ENCODE peak calls at places on chromosomes 6 and 20, in eight cellular contexts. One of them, this sample, is unnamed.
A peak's percentile ranks its signal among the peaks of the same experiment; 100 is the strongest.

GRCh38 chr20:41005361-41005729 is 23.3 kb upstream of the TOP1 start:
- DNase-seq in neural progenitor cell: no peak
- DNase-seq in hepatocyte: peak; percentile 86
- DNase-seq in naive thymus-derived CD4-positive, alpha-beta T cell: no peak
- DNase-seq in neuronal stem cell: no peak
- DNase-seq in CD8-positive, alpha-beta T cell: no peak
- DNase-seq in tibial artery: peak; percentile 90
- DNase-seq in heart left ventricle: peak; percentile 86
- DNase-seq in this sample: peak; percentile 89

GRCh38 chr6:105545947-105546710 is 143.2 kb upstream of the PREP start:
- DNase-seq in neural progenitor cell: no peak
- DNase-seq in hepatocyte: peak; percentile 44
- DNase-seq in naive thymus-derived CD4-positive, alpha-beta T cell: no peak
- DNase-seq in neuronal stem cell: no peak
- DNase-seq in CD8-positive, alpha-beta T cell: no peak
- DNase-seq in tibial artery: no peak
- DNase-seq in heart left ventricle: no peak
- DNase-seq in this sample: peak; percentile 19

GRCh38 chr6:162706236-162706635 is 21.3 kb downstream of the PRKN start:
- DNase-seq in neural progenitor cell: no peak
- DNase-seq in hepatocyte: no peak
- DNase-seq in naive thymus-derived CD4-positive, alpha-beta T cell: no peak
- DNase-seq in neuronal stem cell: no peak
- DNase-seq in CD8-positive, alpha-beta T cell: no peak
- DNase-seq in tibial artery: peak; percentile 69
- DNase-seq in heart left ventricle: peak; percentile 82
- DNase-seq in this sample: no peak

GRCh38 chr6:38688579-38689087 is 14.3 kb downstream of the GLO1 start:
- DNase-seq in neural progenitor cell: peak; percentile 32
- DNase-seq in hepatocyte: no peak
- DNase-seq in naive thymus-derived CD4-positive, alpha-beta T cell: no peak
- DNase-seq in neuronal stem cell: no peak
- DNase-seq in CD8-positive, alpha-beta T cell: no peak
- DNase-seq in tibial artery: no peak
- DNase-seq in heart left ventricle: peak; percentile 45
- DNase-seq in this sample: no peak

GRCh38 chr6:28606424-28607391 is 81.0 kb downstream of the GPX5 start:
- DNase-seq in neural progenitor cell: peak; percentile 86
- DNase-seq in hepatocyte: peak; percentile 83
- DNase-seq in naive thymus-derived CD4-positive, alpha-beta T cell: no peak
- DNase-seq in neuronal stem cell: peak; percentile 57
- DNase-seq in CD8-positive, alpha-beta T cell: no peak
- DNase-seq in tibial artery: no peak
- DNase-seq in heart left ventricle: no peak
- DNase-seq in this sample: peak; percentile 78

GRCh38 chr6:111872521-111873177 is 603 bp downstream of the FYN start:
- DNase-seq in neural progenitor cell: peak; percentile 77
- DNase-seq in hepatocyte: peak; percentile 61
- DNase-seq in naive thymus-derived CD4-positive, alpha-beta T cell: peak; percentile 48
- DNase-seq in neuronal stem cell: peak; percentile 49
- DNase-seq in CD8-positive, alpha-beta T cell: peak; percentile 73
- DNase-seq in tibial artery: peak; percentile 69
- DNase-seq in heart left ventricle: peak; percentile 45
- DNase-seq in this sample: peak; percentile 52

GRCh38 chr6:83536034-83536646 is 23.8 kb downstream of the PRSS35 start:
- DNase-seq in neural progenitor cell: peak; percentile 72
- DNase-seq in hepatocyte: peak; percentile 68
- DNase-seq in naive thymus-derived CD4-positive, alpha-beta T cell: peak; percentile 10
- DNase-seq in neuronal stem cell: peak; percentile 46
- DNase-seq in CD8-positive, alpha-beta T cell: peak; percentile 35
- DNase-seq in tibial artery: no peak
- DNase-seq in heart left ventricle: no peak
- DNase-seq in this sample: no peak

GRCh38 chr6:151154418-151154817 is 85.3 kb upstream of the AKAP12 start:
- DNase-seq in neural progenitor cell: no peak
- DNase-seq in hepatocyte: peak; percentile 46
- DNase-seq in naive thymus-derived CD4-positive, alpha-beta T cell: no peak
- DNase-seq in neuronal stem cell: no peak
- DNase-seq in CD8-positive, alpha-beta T cell: no peak
- DNase-seq in tibial artery: no peak
- DNase-seq in heart left ventricle: peak; percentile 50
- DNase-seq in this sample: no peak

GRCh38 chr6:112475083-112475482 is 128.0 kb downstream of the RFPL4B start:
- DNase-seq in neural progenitor cell: no peak
- DNase-seq in hepatocyte: no peak
- DNase-seq in naive thymus-derived CD4-positive, alpha-beta T cell: no peak
- DNase-seq in neuronal stem cell: no peak
- DNase-seq in CD8-positive, alpha-beta T cell: no peak
- DNase-seq in tibial artery: no peak
- DNase-seq in heart left ventricle: no peak
- DNase-seq in this sample: no peak

GRCh38 chr6:17418281-17419188 is 25.1 kb downstream of the CAP2 start:
- DNase-seq in neural progenitor cell: peak; percentile 12
- DNase-seq in hepatocyte: no peak
- DNase-seq in naive thymus-derived CD4-positive, alpha-beta T cell: no peak
- DNase-seq in neuronal stem cell: no peak
- DNase-seq in CD8-positive, alpha-beta T cell: no peak
- DNase-seq in tibial artery: no peak
- DNase-seq in heart left ventricle: no peak
- DNase-seq in this sample: peak; percentile 67

GRCh38 chr6:42745083-42745637 is 743 bp downstream of the TBCC start:
- DNase-seq in neural progenitor cell: peak; percentile 44
- DNase-seq in hepatocyte: no peak
- DNase-seq in naive thymus-derived CD4-positive, alpha-beta T cell: peak; percentile 10
- DNase-seq in neuronal stem cell: peak; percentile 12
- DNase-seq in CD8-positive, alpha-beta T cell: peak; percentile 27
- DNase-seq in tibial artery: peak; percentile 72
- DNase-seq in heart left ventricle: peak; percentile 35
- DNase-seq in this sample: no peak

GRCh38 chr20:9169409-9169808 is 100.5 kb downstream of the PLCB4 start:
- DNase-seq in neural progenitor cell: no peak
- DNase-seq in hepatocyte: no peak
- DNase-seq in naive thymus-derived CD4-positive, alpha-beta T cell: no peak
- DNase-seq in neuronal stem cell: no peak
- DNase-seq in CD8-positive, alpha-beta T cell: no peak
- DNase-seq in tibial artery: no peak
- DNase-seq in heart left ventricle: no peak
- DNase-seq in this sample: no peak

GRCh38 chr20:56420940-56421688 is 9.1 kb downstream of the CASS4 start:
- DNase-seq in neural progenitor cell: no peak
- DNase-seq in hepatocyte: no peak
- DNase-seq in naive thymus-derived CD4-positive, alpha-beta T cell: no peak
- DNase-seq in neuronal stem cell: no peak
- DNase-seq in CD8-positive, alpha-beta T cell: no peak
- DNase-seq in tibial artery: peak; percentile 16
- DNase-seq in heart left ventricle: no peak
- DNase-seq in this sample: no peak

GRCh38 chr6:125745281-125746018 is 4.0 kb upstream of the HEY2 start:
- DNase-seq in neural progenitor cell: peak; percentile 33
- DNase-seq in hepatocyte: no peak
- DNase-seq in naive thymus-derived CD4-positive, alpha-beta T cell: no peak
- DNase-seq in neuronal stem cell: peak; percentile 21
- DNase-seq in CD8-positive, alpha-beta T cell: no peak
- DNase-seq in tibial artery: no peak
- DNase-seq in heart left ventricle: no peak
- DNase-seq in this sample: no peak

GRCh38 chr20:57437672-57438330 is 46.6 kb downstream of the RBM38 start:
- DNase-seq in neural progenitor cell: no peak
- DNase-seq in hepatocyte: no peak
- DNase-seq in naive thymus-derived CD4-positive, alpha-beta T cell: no peak
- DNase-seq in neuronal stem cell: no peak
- DNase-seq in CD8-positive, alpha-beta T cell: no peak
- DNase-seq in tibial artery: peak; percentile 91
- DNase-seq in heart left ventricle: no peak
- DNase-seq in this sample: no peak

GRCh38 chr6:169778646-169779045 is 27.2 kb downstream of the ERMARD start:
- DNase-seq in neural progenitor cell: no peak
- DNase-seq in hepatocyte: no peak
- DNase-seq in naive thymus-derived CD4-positive, alpha-beta T cell: no peak
- DNase-seq in neuronal stem cell: no peak
- DNase-seq in CD8-positive, alpha-beta T cell: no peak
- DNase-seq in tibial artery: peak; percentile 48
- DNase-seq in heart left ventricle: no peak
- DNase-seq in this sample: no peak

GRCh38 chr6:16723833-16724232 is 37.4 kb downstream of the ATXN1 start:
- DNase-seq in neural progenitor cell: no peak
- DNase-seq in hepatocyte: peak; percentile 78
- DNase-seq in naive thymus-derived CD4-positive, alpha-beta T cell: no peak
- DNase-seq in neuronal stem cell: no peak
- DNase-seq in CD8-positive, alpha-beta T cell: no peak
- DNase-seq in tibial artery: no peak
- DNase-seq in heart left ventricle: no peak
- DNase-seq in this sample: peak; percentile 83

GRCh38 chr20:47139934-47140333 is 216.6 kb downstream of the ZMYND8 start:
- DNase-seq in neural progenitor cell: no peak
- DNase-seq in hepatocyte: peak; percentile 49
- DNase-seq in naive thymus-derived CD4-positive, alpha-beta T cell: no peak
- DNase-seq in neuronal stem cell: no peak
- DNase-seq in CD8-positive, alpha-beta T cell: no peak
- DNase-seq in tibial artery: no peak
- DNase-seq in heart left ventricle: no peak
- DNase-seq in this sample: no peak

GRCh38 chr20:8421981-8422380 is 289.9 kb downstream of the PLCB1 start:
- DNase-seq in neural progenitor cell: no peak
- DNase-seq in hepatocyte: no peak
- DNase-seq in naive thymus-derived CD4-positive, alpha-beta T cell: no peak
- DNase-seq in neuronal stem cell: no peak
- DNase-seq in CD8-positive, alpha-beta T cell: no peak
- DNase-seq in tibial artery: no peak
- DNase-seq in heart left ventricle: no peak
- DNase-seq in this sample: no peak

GRCh38 chr6:168035661-168036616 is 38.5 kb downstream of the KIF25 start:
- DNase-seq in neural progenitor cell: peak; percentile 25
- DNase-seq in hepatocyte: peak; percentile 45
- DNase-seq in naive thymus-derived CD4-positive, alpha-beta T cell: no peak
- DNase-seq in neuronal stem cell: no peak
- DNase-seq in CD8-positive, alpha-beta T cell: no peak
- DNase-seq in tibial artery: no peak
- DNase-seq in heart left ventricle: no peak
- DNase-seq in this sample: no peak

GRCh38 chr20:5786930-5787826 is 37.0 kb downstream of the SHLD1 start:
- DNase-seq in neural progenitor cell: no peak
- DNase-seq in hepatocyte: no peak
- DNase-seq in naive thymus-derived CD4-positive, alpha-beta T cell: no peak
- DNase-seq in neuronal stem cell: no peak
- DNase-seq in CD8-positive, alpha-beta T cell: no peak
- DNase-seq in tibial artery: no peak
- DNase-seq in heart left ventricle: no peak
- DNase-seq in this sample: no peak

GRCh38 chr6:36964349-36964748 is 9.8 kb downstream of the PI16 start:
- DNase-seq in neural progenitor cell: no peak
- DNase-seq in hepatocyte: no peak
- DNase-seq in naive thymus-derived CD4-positive, alpha-beta T cell: no peak
- DNase-seq in neuronal stem cell: no peak
- DNase-seq in CD8-positive, alpha-beta T cell: no peak
- DNase-seq in tibial artery: peak; percentile 60
- DNase-seq in heart left ventricle: no peak
- DNase-seq in this sample: no peak

GRCh38 chr6:27617700-27618689 is 145.1 kb upstream of the ZNF184 start:
- DNase-seq in neural progenitor cell: peak; percentile 60
- DNase-seq in hepatocyte: peak; percentile 65
- DNase-seq in naive thymus-derived CD4-positive, alpha-beta T cell: no peak
- DNase-seq in neuronal stem cell: no peak
- DNase-seq in CD8-positive, alpha-beta T cell: no peak
- DNase-seq in tibial artery: no peak
- DNase-seq in heart left ventricle: no peak
- DNase-seq in this sample: no peak

GRCh38 chr6:6284231-6284966 is 36.1 kb downstream of the F13A1 start:
- DNase-seq in neural progenitor cell: no peak
- DNase-seq in hepatocyte: no peak
- DNase-seq in naive thymus-derived CD4-positive, alpha-beta T cell: no peak
- DNase-seq in neuronal stem cell: no peak
- DNase-seq in CD8-positive, alpha-beta T cell: no peak
- DNase-seq in tibial artery: no peak
- DNase-seq in heart left ventricle: no peak
- DNase-seq in this sample: no peak
- H3K4me3 ChIP-seq in neural progenitor cell: no peak overlapping the region
- H3K4me3 ChIP-seq in hepatocyte: no peak overlapping the region
- H3K4me3 ChIP-seq in naive thymus-derived CD4-positive, alpha-beta T cell: no peak overlapping the region
- H3K4me3 ChIP-seq in neuronal stem cell: no peak overlapping the region
- H3K4me3 ChIP-seq in CD8-positive, alpha-beta T cell: no peak overlapping the region
- H3K4me3 ChIP-seq in tibial artery: no peak overlapping the region
- H3K4me3 ChIP-seq in heart left ventricle: no peak overlapping the region
- H3K4me3 ChIP-seq in this sample: no peak overlapping the region

GRCh38 chr6:24910331-24910849 is 25.4 kb downstream of the RIPOR2 start:
- DNase-seq in neural progenitor cell: peak; percentile 45
- DNase-seq in hepatocyte: no peak
- DNase-seq in naive thymus-derived CD4-positive, alpha-beta T cell: no peak
- DNase-seq in neuronal stem cell: no peak
- DNase-seq in CD8-positive, alpha-beta T cell: peak; percentile 53
- DNase-seq in tibial artery: no peak
- DNase-seq in heart left ventricle: peak; percentile 39
- DNase-seq in this sample: peak; percentile 54
- H3K4me1 ChIP-seq in neural progenitor cell: peaks cover 35% of the 10 kb centered on the region
- H3K4me1 ChIP-seq in hepatocyte: peaks cover 18% of the 10 kb centered on the region
- H3K4me1 ChIP-seq in naive thymus-derived CD4-positive, alpha-beta T cell: peaks cover 91% of the 10 kb centered on the region
- H3K4me1 ChIP-seq in neuronal stem cell: peaks cover 39% of the 10 kb centered on the region
- H3K4me1 ChIP-seq in CD8-positive, alpha-beta T cell: peaks cover 92% of the 10 kb centered on the region
- H3K4me1 ChIP-seq in tibial artery: no peaks in the 10 kb centered on the region
- H3K4me1 ChIP-seq in heart left ventricle: peaks cover 39% of the 10 kb centered on the region
- H3K4me1 ChIP-seq in this sample: peaks cover 34% of the 10 kb centered on the region

DNA sequence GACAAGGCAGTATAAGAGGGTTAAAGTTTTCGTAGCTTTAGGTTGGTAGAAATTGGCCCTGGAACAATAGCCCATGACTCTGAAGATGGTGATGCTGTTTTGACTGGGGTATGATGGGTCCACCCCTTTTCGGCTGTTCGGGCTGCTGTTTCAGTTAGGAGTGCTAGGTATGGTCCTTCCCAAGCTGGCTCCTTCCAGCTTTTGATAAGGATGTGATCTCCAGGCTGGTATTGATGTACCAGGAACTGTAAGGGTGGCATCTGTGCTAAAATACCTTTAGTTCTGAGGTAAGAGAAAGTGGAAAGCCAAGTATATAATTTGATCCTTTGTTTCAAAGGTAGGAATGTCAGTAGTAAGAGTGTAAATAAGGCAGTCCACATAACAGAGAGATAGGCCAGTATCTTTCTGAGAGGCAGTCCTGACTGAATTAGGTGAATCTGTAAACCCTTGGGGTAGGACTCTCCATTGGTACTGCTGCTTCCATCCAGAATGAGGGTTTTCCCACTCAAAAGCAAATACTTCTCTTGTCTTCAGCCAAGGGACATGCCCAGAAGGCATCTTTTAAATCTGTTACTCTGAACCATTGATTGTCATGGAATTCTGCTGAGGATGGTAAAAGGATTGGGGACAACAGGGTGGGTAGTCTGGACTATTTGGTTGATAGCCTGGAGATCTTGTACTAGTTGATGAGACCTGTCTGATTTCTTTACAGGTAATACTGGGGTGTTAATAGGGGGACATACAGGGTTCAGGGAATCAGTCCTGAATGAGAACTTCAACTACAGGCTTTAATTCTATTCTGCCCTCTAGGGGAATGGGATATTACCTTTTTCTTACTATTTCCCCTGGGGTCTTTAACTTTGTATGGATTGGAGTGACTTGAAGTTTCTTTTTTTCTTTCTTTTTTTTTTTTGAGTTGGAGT is 6.1 kb upstream of the ZNFX1 start:
- DNase-seq in neural progenitor cell: no peak
- DNase-seq in hepatocyte: no peak
- DNase-seq in naive thymus-derived CD4-positive, alpha-beta T cell: no peak
- DNase-seq in neuronal stem cell: no peak
- DNase-seq in CD8-positive, alpha-beta T cell: no peak
- DNase-seq in tibial artery: no peak
- DNase-seq in heart left ventricle: no peak
- DNase-seq in this sample: no peak
- H3K4me3 ChIP-seq in neural progenitor cell: peak overlapping the region; percentile 84
- H3K4me3 ChIP-seq in hepatocyte: peak overlapping the region; percentile 4
- H3K4me3 ChIP-seq in naive thymus-derived CD4-positive, alpha-beta T cell: no peak overlapping the region
- H3K4me3 ChIP-seq in neuronal stem cell: no peak overlapping the region
- H3K4me3 ChIP-seq in CD8-positive, alpha-beta T cell: no peak overlapping the region
- H3K4me3 ChIP-seq in tibial artery: no peak overlapping the region
- H3K4me3 ChIP-seq in heart left ventricle: no peak overlapping the region
- H3K4me3 ChIP-seq in this sample: no peak overlapping the region

GRCh38 chr6:132763269-132763668 is 5.6 kb upstream of the VNN2 start:
- DNase-seq in neural progenitor cell: no peak
- DNase-seq in hepatocyte: no peak
- DNase-seq in naive thymus-derived CD4-positive, alpha-beta T cell: no peak
- DNase-seq in neuronal stem cell: no peak
- DNase-seq in CD8-positive, alpha-beta T cell: peak; percentile 45
- DNase-seq in tibial artery: no peak
- DNase-seq in heart left ventricle: no peak
- DNase-seq in this sample: no peak
- H3K4me1 ChIP-seq in neural progenitor cell: no peaks in the 10 kb centered on the region
- H3K4me1 ChIP-seq in hepatocyte: peaks cover 9% of the 10 kb centered on the region
- H3K4me1 ChIP-seq in naive thymus-derived CD4-positive, alpha-beta T cell: peaks cover 17% of the 10 kb centered on the region
- H3K4me1 ChIP-seq in neuronal stem cell: no peaks in the 10 kb centered on the region
- H3K4me1 ChIP-seq in CD8-positive, alpha-beta T cell: peaks cover 35% of the 10 kb centered on the region
- H3K4me1 ChIP-seq in tibial artery: no peaks in the 10 kb centered on the region
- H3K4me1 ChIP-seq in heart left ventricle: peaks cover 8% of the 10 kb centered on the region
- H3K4me1 ChIP-seq in this sample: no peaks in the 10 kb centered on the region